ENCODE peak calls at places on chromosomes 6 and 20, in six cellular contexts. One of them, this sample, is unnamed.

GRCh38 chr20:9218412-9219001 is 149.6 kb downstream of the PLCB4 start:
- DNase-seq in neuronal stem cell: no peak
- DNase-seq in substantia nigra: no peak
- DNase-seq in MM.1S: no peak
- DNase-seq in mammary epithelial cell: no peak
- DNase-seq in right atrium auricular region: no peak
- DNase-seq in this sample: no peak

GRCh38 chr20:17281478-17281877 is 54.6 kb downstream of the PCSK2 start:
- DNase-seq in neuronal stem cell: no peak
- DNase-seq in substantia nigra: no peak
- DNase-seq in MM.1S: peak
- DNase-seq in mammary epithelial cell: peak
- DNase-seq in right atrium auricular region: no peak
- DNase-seq in this sample: no peak

GRCh38 chr6:78492351-78493010 is 374.9 kb upstream of the IRAK1BP1 start:
- DNase-seq in neuronal stem cell: no peak
- DNase-seq in substantia nigra: no peak
- DNase-seq in MM.1S: no peak
- DNase-seq in mammary epithelial cell: peak
- DNase-seq in right atrium auricular region: no peak
- DNase-seq in this sample: no peak

GRCh38 chr20:63134201-63134612 is 81.7 kb downstream of the YTHDF1 start:
- DNase-seq in neuronal stem cell: no peak
- DNase-seq in substantia nigra: no peak
- DNase-seq in MM.1S: no peak
- DNase-seq in mammary epithelial cell: no peak
- DNase-seq in right atrium auricular region: no peak
- DNase-seq in this sample: no peak

GRCh38 chr6:15184441-15184861 is 61.4 kb upstream of the JARID2 start:
- DNase-seq in neuronal stem cell: no peak
- DNase-seq in substantia nigra: no peak
- DNase-seq in MM.1S: no peak
- DNase-seq in mammary epithelial cell: peak
- DNase-seq in right atrium auricular region: no peak
- DNase-seq in this sample: peak

GRCh38 chr6:30122515-30122914 is 9.6 kb upstream of the TRIM31 start:
- DNase-seq in neuronal stem cell: no peak
- DNase-seq in substantia nigra: no peak
- DNase-seq in MM.1S: no peak
- DNase-seq in mammary epithelial cell: no peak
- DNase-seq in right atrium auricular region: no peak
- DNase-seq in this sample: peak

GRCh38 chr6:153160221-153160620 is 29.1 kb upstream of the RGS17 start:
- DNase-seq in neuronal stem cell: no peak
- DNase-seq in substantia nigra: no peak
- DNase-seq in MM.1S: no peak
- DNase-seq in mammary epithelial cell: no peak
- DNase-seq in right atrium auricular region: no peak
- DNase-seq in this sample: no peak

GRCh38 chr20:4018015-4018748 is 2.8 kb upstream of the RNF24 start:
- DNase-seq in neuronal stem cell: no peak
- DNase-seq in substantia nigra: no peak
- DNase-seq in MM.1S: no peak
- DNase-seq in mammary epithelial cell: peak
- DNase-seq in right atrium auricular region: no peak
- DNase-seq in this sample: no peak

GRCh38 chr20:17845701-17846475 is 122.7 kb downstream of the SNX5 start:
- DNase-seq in neuronal stem cell: no peak
- DNase-seq in substantia nigra: no peak
- DNase-seq in MM.1S: peak
- DNase-seq in mammary epithelial cell: no peak
- DNase-seq in right atrium auricular region: no peak
- DNase-seq in this sample: no peak

GRCh38 chr6:164507197-164507957 is 802.0 kb downstream of the C6orf118 start:
- DNase-seq in neuronal stem cell: no peak
- DNase-seq in substantia nigra: no peak
- DNase-seq in MM.1S: peak
- DNase-seq in mammary epithelial cell: no peak
- DNase-seq in right atrium auricular region: no peak
- DNase-seq in this sample: no peak

GRCh38 chr6:6379573-6379972 is 59.1 kb upstream of the F13A1 start:
- DNase-seq in neuronal stem cell: no peak
- DNase-seq in substantia nigra: no peak
- DNase-seq in MM.1S: no peak
- DNase-seq in mammary epithelial cell: no peak
- DNase-seq in right atrium auricular region: no peak
- DNase-seq in this sample: no peak

GRCh38 chr6:99334526-99335127 is 14.8 kb downstream of the FAXC start:
- DNase-seq in neuronal stem cell: no peak
- DNase-seq in substantia nigra: peak
- DNase-seq in MM.1S: peak
- DNase-seq in mammary epithelial cell: peak
- DNase-seq in right atrium auricular region: no peak
- DNase-seq in this sample: no peak

GRCh38 chr6:26170951-26171841 is 84.0 kb downstream of the HFE start:
- DNase-seq in neuronal stem cell: no peak
- DNase-seq in substantia nigra: no peak
- DNase-seq in MM.1S: no peak
- DNase-seq in mammary epithelial cell: no peak
- DNase-seq in right atrium auricular region: no peak
- DNase-seq in this sample: no peak

GRCh38 chr20:50246367-50247195 is 56.0 kb downstream of the CEBPB start:
- DNase-seq in neuronal stem cell: no peak
- DNase-seq in substantia nigra: no peak
- DNase-seq in MM.1S: no peak
- DNase-seq in mammary epithelial cell: peak
- DNase-seq in right atrium auricular region: no peak
- DNase-seq in this sample: no peak

GRCh38 chr20:23926526-23926880 is 47.0 kb upstream of the CST5 start:
- DNase-seq in neuronal stem cell: no peak
- DNase-seq in substantia nigra: no peak
- DNase-seq in MM.1S: no peak
- DNase-seq in mammary epithelial cell: no peak
- DNase-seq in right atrium auricular region: no peak
- DNase-seq in this sample: no peak

GRCh38 chr6:16332175-16332542 is 93.8 kb downstream of the GMPR start:
- DNase-seq in neuronal stem cell: peak
- DNase-seq in substantia nigra: peak
- DNase-seq in MM.1S: peak
- DNase-seq in mammary epithelial cell: peak
- DNase-seq in right atrium auricular region: peak
- DNase-seq in this sample: no peak
- H3K27ac ChIP-seq in neuronal stem cell: no peak
- H3K27ac ChIP-seq in substantia nigra: no peak
- H3K27ac ChIP-seq in MM.1S: peak
- H3K27ac ChIP-seq in mammary epithelial cell: no peak
- H3K27ac ChIP-seq in right atrium auricular region: no peak
- H3K27ac ChIP-seq in this sample: no peak

DNA sequence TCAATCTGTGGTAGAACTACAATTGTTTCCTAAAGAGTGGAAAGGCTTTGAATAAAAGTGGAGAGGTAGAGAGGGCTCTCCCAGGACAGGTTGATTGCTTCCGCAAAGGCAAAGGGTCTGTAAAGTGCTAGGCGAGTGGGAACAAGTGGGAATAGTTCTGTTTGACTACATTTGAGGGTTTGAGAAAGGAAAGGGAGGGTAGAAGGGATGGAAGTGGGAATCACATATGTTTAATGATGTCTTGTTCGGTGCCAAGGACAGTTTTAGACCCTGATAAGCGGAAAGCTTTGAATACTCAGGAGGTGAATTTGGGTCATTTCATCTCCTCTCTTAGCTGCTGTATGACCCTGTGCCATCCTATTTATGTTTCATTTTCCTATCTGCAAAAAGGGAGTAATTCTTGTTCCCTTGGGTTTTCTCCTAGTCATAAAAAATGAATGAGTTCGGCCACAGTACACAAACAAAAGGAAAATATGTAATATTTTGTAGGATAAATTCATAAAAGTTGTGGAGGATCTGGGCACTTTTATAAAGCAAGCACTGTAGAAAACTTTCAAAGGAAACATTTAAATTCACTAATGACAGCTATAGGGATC is 1.7 kb upstream of the PIM1 start:
- DNase-seq in neuronal stem cell: no peak
- DNase-seq in substantia nigra: no peak
- DNase-seq in MM.1S: no peak
- DNase-seq in mammary epithelial cell: no peak
- DNase-seq in right atrium auricular region: no peak
- DNase-seq in this sample: no peak
- H3K27ac ChIP-seq in neuronal stem cell: no peak
- H3K27ac ChIP-seq in substantia nigra: no peak
- H3K27ac ChIP-seq in MM.1S: no peak
- H3K27ac ChIP-seq in mammary epithelial cell: no peak
- H3K27ac ChIP-seq in right atrium auricular region: peak
- H3K27ac ChIP-seq in this sample: peak

GRCh38 chr6:72784071-72784470 is 162.2 kb downstream of the KCNQ5 start:
- DNase-seq in neuronal stem cell: no peak
- DNase-seq in substantia nigra: no peak
- DNase-seq in MM.1S: no peak
- DNase-seq in mammary epithelial cell: peak
- DNase-seq in right atrium auricular region: no peak
- DNase-seq in this sample: no peak

GRCh38 chr6:72783035-72783434 is 161.2 kb downstream of the KCNQ5 start:
- DNase-seq in neuronal stem cell: no peak
- DNase-seq in substantia nigra: no peak
- DNase-seq in MM.1S: no peak
- DNase-seq in mammary epithelial cell: no peak
- DNase-seq in right atrium auricular region: no peak
- DNase-seq in this sample: no peak

GRCh38 chr6:72787521-72788031 is 165.7 kb downstream of the KCNQ5 start:
- DNase-seq in neuronal stem cell: peak
- DNase-seq in substantia nigra: no peak
- DNase-seq in MM.1S: no peak
- DNase-seq in mammary epithelial cell: peak
- DNase-seq in right atrium auricular region: no peak
- DNase-seq in this sample: peak

GRCh38 chr6:72783667-72784066 is 161.8 kb downstream of the KCNQ5 start:
- DNase-seq in neuronal stem cell: no peak
- DNase-seq in substantia nigra: no peak
- DNase-seq in MM.1S: no peak
- DNase-seq in mammary epithelial cell: no peak
- DNase-seq in right atrium auricular region: no peak
- DNase-seq in this sample: no peak

DNA sequence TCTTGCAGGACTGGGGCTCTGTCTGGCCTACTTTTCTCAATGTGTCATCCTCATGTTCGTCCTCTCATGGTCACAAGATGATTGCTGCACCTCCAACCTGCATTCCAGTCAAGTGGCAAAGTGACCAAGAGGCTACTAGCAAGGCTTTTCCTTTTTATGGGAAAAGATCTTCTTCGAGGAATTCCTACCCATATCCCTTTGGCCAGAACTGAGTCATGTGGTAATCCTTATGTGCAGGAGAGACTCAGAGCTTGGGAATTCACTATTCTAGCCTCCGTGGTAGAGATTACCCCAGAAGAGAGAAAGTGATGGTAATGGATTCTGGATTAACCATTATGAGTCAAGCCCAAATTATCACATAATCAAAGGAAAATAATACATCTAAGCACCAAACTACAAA is 162.7 kb downstream of the KCNQ5 start:
- DNase-seq in neuronal stem cell: no peak
- DNase-seq in substantia nigra: no peak
- DNase-seq in MM.1S: no peak
- DNase-seq in mammary epithelial cell: peak
- DNase-seq in right atrium auricular region: no peak
- DNase-seq in this sample: no peak
- H3K27ac ChIP-seq in neuronal stem cell: no peak
- H3K27ac ChIP-seq in substantia nigra: no peak
- H3K27ac ChIP-seq in MM.1S: no peak
- H3K27ac ChIP-seq in mammary epithelial cell: peak
- H3K27ac ChIP-seq in right atrium auricular region: no peak
- H3K27ac ChIP-seq in this sample: no peak

GRCh38 chr6:43628392-43629103 is 516 bp downstream of the GTPBP2 start:
- DNase-seq in neuronal stem cell: peak
- DNase-seq in substantia nigra: no peak
- DNase-seq in MM.1S: peak
- DNase-seq in mammary epithelial cell: peak
- DNase-seq in right atrium auricular region: no peak
- DNase-seq in this sample: no peak

GRCh38 chr6:43625393-43625992 is 3.6 kb downstream of the GTPBP2 start:
- DNase-seq in neuronal stem cell: no peak
- DNase-seq in substantia nigra: no peak
- DNase-seq in MM.1S: no peak
- DNase-seq in mammary epithelial cell: no peak
- DNase-seq in right atrium auricular region: no peak
- DNase-seq in this sample: no peak

GRCh38 chr6:43629104-43629504 is at the start of gene GTPBP2:
- DNase-seq in neuronal stem cell: peak
- DNase-seq in substantia nigra: peak
- DNase-seq in MM.1S: peak
- DNase-seq in mammary epithelial cell: peak
- DNase-seq in right atrium auricular region: peak
- DNase-seq in this sample: peak

GRCh38 chr6:43624786-43625288 is 4.2 kb downstream of the GTPBP2 start:
- DNase-seq in neuronal stem cell: no peak
- DNase-seq in substantia nigra: no peak
- DNase-seq in MM.1S: no peak
- DNase-seq in mammary epithelial cell: no peak
- DNase-seq in right atrium auricular region: no peak
- DNase-seq in this sample: no peak

GRCh38 chr6:43627008-43627825 is 1.8 kb downstream of the GTPBP2 start:
- DNase-seq in neuronal stem cell: no peak
- DNase-seq in substantia nigra: peak
- DNase-seq in MM.1S: peak
- DNase-seq in mammary epithelial cell: peak
- DNase-seq in right atrium auricular region: peak
- DNase-seq in this sample: peak
- H3K27ac ChIP-seq in neuronal stem cell: no peak
- H3K27ac ChIP-seq in substantia nigra: peak
- H3K27ac ChIP-seq in MM.1S: peak
- H3K27ac ChIP-seq in mammary epithelial cell: peak
- H3K27ac ChIP-seq in right atrium auricular region: peak
- H3K27ac ChIP-seq in this sample: peak